ENCODE peak calls at places on chromosome 11, in ten cellular contexts. X is GM23248; L is stimulated activated CD4-positive, alpha-beta T cell treated with anti-CD3 and anti-CD28 coated beads, TNF-alpha, amount 100 ng/mL, for 1 hour; W is EH; O is non-pigmented ciliary epithelial cell; H is body of pancreas; Q is progenitor cell of endocrine pancreas; U is GF-D8; P is ecto neural progenitor cell; I is NCI-H774. Y is an unnamed sample.

GRCh38 chr11:74278721-74279148 is 32.7 kb downstream of the P4HA3 start:
- DNase-seq in X (peak; percentile 92), L (no peak), W (peak; percentile 99), O (peak; percentile 97), H (peak; percentile 50), Q (no peak), U (no peak), P (no peak), I (no peak), Y (peak; percentile 80)

GRCh38 chr11:118622376-118623290 is 15.2 kb downstream of the PHLDB1 start:
- DNase-seq in X (peak; percentile 96), L (no peak), W (peak; percentile 89), O (no peak), H (no peak), Q (no peak), U (no peak), P (no peak), I (peak; percentile 84), Y (peak; percentile 74)

GRCh38 chr11:100639140-100639539 is 47.9 kb upstream of the ARHGAP42 start:
- DNase-seq in X (no peak), L (no peak), W (peak; percentile 23), O (no peak), H (peak; percentile 12), Q (no peak), U (no peak), P (no peak), I (no peak), Y (no peak)

GRCh38 chr11:9260182-9261146 is 4.7 kb downstream of the DENND5A start:
- DNase-seq in X (peak; percentile 33), L (no peak), W (no peak), O (no peak), H (no peak), Q (no peak), U (no peak), P (no peak), I (no peak), Y (no peak)

GRCh38 chr11:45314900-45315299 is 28.8 kb upstream of the SYT13 start:
- DNase-seq in X (no peak), L (no peak), W (no peak), O (no peak), H (no peak), Q (no peak), U (no peak), P (peak; percentile 16), I (no peak), Y (no peak)

GRCh38 chr11:19232910-19233503 is 7.7 kb downstream of the E2F8 start:
- DNase-seq in X (peak; percentile 90), L (no peak), W (peak; percentile 70), O (peak; percentile 74), H (no peak), Q (no peak), U (no peak), P (no peak), I (no peak), Y (no peak)

GRCh38 chr11:68753300-68753699 is 2.0 kb upstream of the TESMIN start:
- DNase-seq in X (no peak), L (no peak), W (no peak), O (no peak), H (no peak), Q (no peak), U (no peak), P (no peak), I (no peak), Y (no peak)

GRCh38 chr11:111417766-111418435 is 38.8 kb upstream of the POU2AF1 start:
- DNase-seq in X (peak; percentile 48), L (no peak), W (peak; percentile 53), O (peak; percentile 74), H (peak; percentile 53), Q (no peak), U (no peak), P (no peak), I (no peak), Y (no peak)